ENCODE peak calls at places on chromosome 6, in four cellular contexts. One of them, this sample, is unnamed.

GRCh38 chr6:120938876-120939231 is 395.4 kb downstream of the TBC1D32 start:
- DNase-seq in cardiac fibroblast: no peak
- DNase-seq in AG10803: no peak
- DNase-seq in neural progenitor cell: no peak
- DNase-seq in this sample: no peak

GRCh38 chr6:131226465-131226864 is 91.2 kb downstream of the AKAP7 start:
- DNase-seq in cardiac fibroblast: no peak
- DNase-seq in AG10803: no peak
- DNase-seq in neural progenitor cell: no peak
- DNase-seq in this sample: no peak

GRCh38 chr6:105608711-105609374 is 206.0 kb upstream of the PREP start:
- DNase-seq in cardiac fibroblast: peak
- DNase-seq in AG10803: peak
- DNase-seq in neural progenitor cell: no peak
- DNase-seq in this sample: peak

GRCh38 chr6:31815025-31815838 is at the start of the genes HSPA1A and HSPA1L:
- DNase-seq in cardiac fibroblast: peak
- DNase-seq in AG10803: peak
- DNase-seq in neural progenitor cell: peak
- DNase-seq in this sample: peak

GRCh38 chr6:5453531-5453930 is 192.2 kb downstream of the FARS2 start:
- DNase-seq in cardiac fibroblast: no peak
- DNase-seq in AG10803: peak
- DNase-seq in neural progenitor cell: no peak
- DNase-seq in this sample: no peak

GRCh38 chr6:55868910-55869479 is 6.4 kb downstream of the BMP5 start:
- DNase-seq in cardiac fibroblast: no peak
- DNase-seq in AG10803: no peak
- DNase-seq in neural progenitor cell: no peak
- DNase-seq in this sample: peak

GRCh38 chr6:43702522-43703440 is 15.2 kb upstream of the MRPS18A start:
- DNase-seq in cardiac fibroblast: peak
- DNase-seq in AG10803: peak
- DNase-seq in neural progenitor cell: peak
- DNase-seq in this sample: peak

GRCh38 chr6:40778186-40778585 is 191.0 kb upstream of the LRFN2 start:
- DNase-seq in cardiac fibroblast: no peak
- DNase-seq in AG10803: no peak
- DNase-seq in neural progenitor cell: no peak
- DNase-seq in this sample: no peak

GRCh38 chr6:137765044-137765443 is 102.0 kb upstream of the TNFAIP3 start:
- DNase-seq in cardiac fibroblast: no peak
- DNase-seq in AG10803: no peak
- DNase-seq in neural progenitor cell: no peak
- DNase-seq in this sample: no peak

GRCh38 chr6:47335456-47335855 is 25.8 kb upstream of the TNFRSF21 start:
- DNase-seq in cardiac fibroblast: no peak
- DNase-seq in AG10803: no peak
- DNase-seq in neural progenitor cell: no peak
- DNase-seq in this sample: no peak

GRCh38 chr6:85273870-85274269 is 176.0 kb upstream of the NT5E start:
- DNase-seq in cardiac fibroblast: no peak
- DNase-seq in AG10803: no peak
- DNase-seq in neural progenitor cell: no peak
- DNase-seq in this sample: no peak

GRCh38 chr6:142523485-142523884 is 221.7 kb downstream of the ADGRG6 start:
- DNase-seq in cardiac fibroblast: peak
- DNase-seq in AG10803: no peak
- DNase-seq in neural progenitor cell: no peak
- DNase-seq in this sample: no peak

GRCh38 chr6:142521791-142522190 is 220.0 kb downstream of the ADGRG6 start:
- DNase-seq in cardiac fibroblast: no peak
- DNase-seq in AG10803: no peak
- DNase-seq in neural progenitor cell: no peak
- DNase-seq in this sample: no peak

GRCh38 chr6:142518126-142518525 is 216.3 kb downstream of the ADGRG6 start:
- DNase-seq in cardiac fibroblast: peak
- DNase-seq in AG10803: no peak
- DNase-seq in neural progenitor cell: no peak
- DNase-seq in this sample: no peak

DNA sequence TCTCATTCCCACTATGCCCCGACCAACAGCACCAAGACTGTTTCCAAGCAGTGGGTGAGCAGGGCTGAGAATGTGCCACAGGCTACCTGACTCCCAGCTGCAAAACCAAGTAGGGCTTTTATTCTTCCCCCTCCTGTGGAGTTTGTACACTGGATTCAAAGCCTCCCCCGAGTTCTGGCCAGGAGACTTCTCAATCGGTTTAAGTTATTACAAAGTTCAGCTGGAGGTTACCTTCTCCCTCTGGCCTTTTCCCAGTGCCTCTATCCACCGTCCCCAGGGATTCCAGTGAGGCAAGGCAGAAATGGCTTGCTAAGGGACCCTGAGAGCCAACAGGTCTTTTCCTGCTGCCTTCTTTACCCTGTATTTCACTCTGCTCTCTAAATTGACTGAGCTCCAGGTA is 217.0 kb downstream of the ADGRG6 start:
- DNase-seq in cardiac fibroblast: no peak
- DNase-seq in AG10803: no peak
- DNase-seq in neural progenitor cell: no peak
- DNase-seq in this sample: no peak
- TF ChIP-seq CTCF in cardiac fibroblast: no peak
- TF ChIP-seq CTCF in AG10803: no peak
- TF ChIP-seq CTCF in neural progenitor cell: no peak
- TF ChIP-seq CTCF in this sample: no peak

GRCh38 chr6:17393335-17394191 is at the start of gene CAP2:
- DNase-seq in cardiac fibroblast: peak
- DNase-seq in AG10803: peak
- DNase-seq in neural progenitor cell: peak
- DNase-seq in this sample: no peak
- H3K4me3 ChIP-seq in cardiac fibroblast: peak
- H3K4me3 ChIP-seq in AG10803: peak
- H3K4me3 ChIP-seq in neural progenitor cell: peak
- H3K4me3 ChIP-seq in this sample: peak

DNA sequence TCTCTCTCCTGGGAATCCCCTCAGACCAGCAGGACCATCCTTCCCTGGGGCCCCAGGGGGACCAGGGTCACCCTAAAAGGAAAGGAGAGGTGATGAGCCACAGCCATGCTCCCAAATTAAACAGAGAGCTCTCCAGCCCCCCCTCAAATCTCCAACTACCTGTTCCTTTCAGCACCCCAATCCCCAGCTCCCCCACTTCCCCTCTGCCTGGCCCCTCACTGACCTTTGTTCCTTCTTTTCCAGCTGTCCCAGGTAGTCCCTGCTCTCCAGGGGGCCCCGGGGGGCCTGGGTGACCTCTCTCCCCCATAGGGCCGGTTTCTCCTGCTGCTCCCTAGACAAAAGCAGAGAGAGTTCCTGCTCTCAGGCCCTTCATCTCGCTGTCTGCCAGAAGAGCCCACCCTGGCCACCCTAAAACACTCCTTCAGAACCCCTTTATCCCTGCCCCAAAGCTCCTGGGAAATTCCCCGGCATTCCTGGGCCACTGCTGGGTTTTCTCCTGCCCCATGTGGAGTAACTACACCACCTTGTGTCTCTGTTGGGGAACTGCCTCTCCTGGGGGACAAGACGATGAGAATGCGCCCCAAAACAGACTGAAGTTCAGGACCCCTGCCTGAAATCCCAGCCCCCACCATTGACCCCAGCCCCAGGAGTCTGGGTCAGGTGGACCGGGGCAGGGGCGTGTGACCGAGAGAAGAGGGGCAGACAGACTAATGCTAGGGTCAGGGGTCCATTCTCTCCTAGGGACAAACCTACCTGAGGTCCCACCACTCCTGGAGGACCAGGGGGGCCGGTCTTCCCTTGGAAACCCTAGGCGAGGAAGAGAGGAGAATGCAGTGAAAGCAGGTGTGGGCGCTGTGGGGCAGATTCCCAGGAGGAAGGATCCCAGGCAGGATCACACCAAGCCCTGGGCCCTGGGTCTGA is 19.7 kb downstream of the COL11A2 start:
- DNase-seq in cardiac fibroblast: peak
- DNase-seq in AG10803: peak
- DNase-seq in neural progenitor cell: peak
- DNase-seq in this sample: no peak
- TF ChIP-seq CTCF in cardiac fibroblast: peak
- TF ChIP-seq CTCF in AG10803: peak
- TF ChIP-seq CTCF in neural progenitor cell: peak
- TF ChIP-seq CTCF in this sample: peak

GRCh38 chr6:52390361-52390727 is 28.4 kb downstream of the PAQR8 start:
- DNase-seq in cardiac fibroblast: peak
- DNase-seq in AG10803: peak
- DNase-seq in neural progenitor cell: no peak
- DNase-seq in this sample: peak
- H3K4me3 ChIP-seq in cardiac fibroblast: no peak
- H3K4me3 ChIP-seq in AG10803: no peak
- H3K4me3 ChIP-seq in neural progenitor cell: no peak
- H3K4me3 ChIP-seq in this sample: no peak

GRCh38 chr6:125753218-125753936 is 3.9 kb downstream of the HEY2 start:
- DNase-seq in cardiac fibroblast: peak
- DNase-seq in AG10803: peak
- DNase-seq in neural progenitor cell: peak
- DNase-seq in this sample: peak

GRCh38 chr6:125764105-125764671 is 14.8 kb downstream of the HEY2 start:
- DNase-seq in cardiac fibroblast: no peak
- DNase-seq in AG10803: no peak
- DNase-seq in neural progenitor cell: no peak
- DNase-seq in this sample: no peak

GRCh38 chr6:125759959-125760457 is 10.6 kb downstream of the HEY2 start:
- DNase-seq in cardiac fibroblast: no peak
- DNase-seq in AG10803: no peak
- DNase-seq in neural progenitor cell: no peak
- DNase-seq in this sample: no peak

GRCh38 chr6:125753937-125754259 is 4.5 kb downstream of the HEY2 start:
- DNase-seq in cardiac fibroblast: no peak
- DNase-seq in AG10803: no peak
- DNase-seq in neural progenitor cell: no peak
- DNase-seq in this sample: no peak

DNA sequence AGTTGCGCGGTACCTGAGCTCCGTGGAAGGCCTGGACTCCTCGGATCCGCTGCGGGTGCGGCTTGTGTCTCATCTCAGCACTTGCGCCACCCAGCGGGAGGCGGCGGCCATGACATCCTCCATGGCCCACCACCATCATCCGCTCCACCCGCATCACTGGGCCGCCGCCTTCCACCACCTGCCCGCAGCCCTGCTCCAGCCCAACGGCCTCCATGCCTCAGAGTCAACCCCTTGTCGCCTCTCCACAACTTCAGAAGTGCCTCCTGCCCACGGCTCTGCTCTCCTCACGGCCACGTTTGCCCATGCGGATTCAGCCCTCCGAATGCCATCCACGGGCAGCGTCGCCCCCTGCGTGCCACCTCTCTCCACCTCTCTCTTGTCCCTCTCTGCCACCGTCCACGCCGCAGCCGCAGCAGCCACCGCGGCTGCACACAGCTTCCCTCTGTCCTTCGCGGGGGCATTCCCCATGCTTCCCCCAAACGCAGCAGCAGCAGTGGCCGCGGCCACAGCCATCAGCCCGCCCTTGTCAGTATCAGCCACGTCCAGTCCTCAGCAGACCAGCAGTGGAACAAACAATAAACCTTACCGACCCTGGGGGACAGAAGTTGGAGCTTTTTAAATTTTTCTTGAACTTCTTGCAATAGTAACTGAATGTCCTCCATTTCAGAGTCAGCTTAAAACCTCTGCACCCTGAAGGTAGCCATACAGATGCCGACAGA is 9.9 kb downstream of the HEY2 start:
- DNase-seq in cardiac fibroblast: no peak
- DNase-seq in AG10803: no peak
- DNase-seq in neural progenitor cell: peak
- DNase-seq in this sample: no peak
- TF ChIP-seq CTCF in cardiac fibroblast: peak
- TF ChIP-seq CTCF in AG10803: no peak
- TF ChIP-seq CTCF in neural progenitor cell: peak
- TF ChIP-seq CTCF in this sample: peak

GRCh38 chr6:7697820-7698623 is 27.9 kb upstream of the BMP6 start:
- DNase-seq in cardiac fibroblast: peak
- DNase-seq in AG10803: peak
- DNase-seq in neural progenitor cell: no peak
- DNase-seq in this sample: peak
- H3K4me3 ChIP-seq in cardiac fibroblast: no peak
- H3K4me3 ChIP-seq in AG10803: peak
- H3K4me3 ChIP-seq in neural progenitor cell: no peak
- H3K4me3 ChIP-seq in this sample: peak

GRCh38 chr6:15143540-15143939 is 102.3 kb upstream of the JARID2 start:
- DNase-seq in cardiac fibroblast: no peak
- DNase-seq in AG10803: no peak
- DNase-seq in neural progenitor cell: no peak
- DNase-seq in this sample: no peak

GRCh38 chr6:15147827-15148226 is 98.0 kb upstream of the JARID2 start:
- DNase-seq in cardiac fibroblast: no peak
- DNase-seq in AG10803: no peak
- DNase-seq in neural progenitor cell: no peak
- DNase-seq in this sample: no peak

GRCh38 chr6:15153191-15153590 is 92.7 kb upstream of the JARID2 start:
- DNase-seq in cardiac fibroblast: no peak
- DNase-seq in AG10803: no peak
- DNase-seq in neural progenitor cell: no peak
- DNase-seq in this sample: no peak

GRCh38 chr6:15152720-15153119 is 93.1 kb upstream of the JARID2 start:
- DNase-seq in cardiac fibroblast: no peak
- DNase-seq in AG10803: peak
- DNase-seq in neural progenitor cell: no peak
- DNase-seq in this sample: no peak

GRCh38 chr6:15148356-15149058 is 97.4 kb upstream of the JARID2 start:
- DNase-seq in cardiac fibroblast: peak
- DNase-seq in AG10803: peak
- DNase-seq in neural progenitor cell: peak
- DNase-seq in this sample: peak
- TF ChIP-seq CTCF in cardiac fibroblast: peak
- TF ChIP-seq CTCF in AG10803: peak
- TF ChIP-seq CTCF in neural progenitor cell: no peak
- TF ChIP-seq CTCF in this sample: peak

This sample was measured in astrocyte of the cerebellum.